ENCODE peak calls at places on chromosomes 13 and 19, in five cellular contexts. E, B, T, A and V are unnamed samples.

GRCh38 chr19:30340724-30341595 is 31.2 kb upstream of the ZNF536 start:
- DNase-seq in E (no peak), A (no peak), T (no peak), B (no peak), V (no peak)

GRCh38 chr13:112926993-112927392 is 42.0 kb upstream of the MCF2L start:
- DNase-seq in B (no peak), A (no peak), E (no peak), T (no peak), V (no peak)

GRCh38 chr19:34482380-34483250 is 1.1 kb downstream of the WTIP start:
- DNase-seq in T (peak; percentile 46), B (no peak), E (no peak), A (no peak), V (peak; percentile 51)

GRCh38 chr19:49809155-49809986 is 3.7 kb downstream of the FUZ start:
- DNase-seq in E (peak; percentile 74), B (peak; percentile 85), A (peak; percentile 70), T (no peak), V (no peak)

GRCh38 chr19:37014456-37014855 is 63.8 kb upstream of the ZNF420 start:
- DNase-seq in E (no peak), T (no peak), B (no peak), A (no peak), V (no peak)

GRCh38 chr13:112905990-112906641 is 62.9 kb upstream of the MCF2L start:
- DNase-seq in A (no peak), E (no peak), B (no peak), T (no peak), V (peak; percentile 67)

GRCh38 chr19:17339088-17339741 is 1.9 kb downstream of the GTPBP3 start:
- DNase-seq in E (peak; percentile 70), A (no peak), T (no peak), B (no peak), V (peak; percentile 25)

GRCh38 chr13:60790620-60791019 is 393.6 kb downstream of the TDRD3 start:
- DNase-seq in E (no peak), A (no peak), B (no peak), T (no peak), V (no peak)

DNA sequence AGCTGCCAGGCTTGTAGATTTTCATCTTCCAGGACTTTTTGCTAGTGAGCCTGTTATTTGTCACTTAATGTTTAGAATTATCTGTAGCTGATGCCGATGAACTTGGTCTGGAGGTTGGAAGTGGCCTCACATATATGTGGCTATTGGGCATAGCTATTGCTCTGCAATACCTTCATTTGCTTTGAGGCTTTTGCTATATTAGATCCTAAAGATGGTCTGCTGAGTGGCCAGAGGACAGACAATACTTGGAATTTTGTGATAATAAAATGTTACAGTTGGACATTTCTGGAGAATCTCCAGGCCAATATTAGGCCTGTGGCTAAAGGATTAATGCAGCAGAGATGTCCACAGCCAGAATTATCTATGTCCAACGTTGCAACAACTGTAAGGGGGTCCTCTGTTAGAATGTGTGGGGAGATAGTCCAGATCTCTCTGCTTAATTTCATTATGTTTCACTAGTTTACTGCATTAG is 222.3 kb downstream of the GPC5 start:
- DNase-seq in A (no peak), B (no peak), T (no peak), E (no peak), V (no peak)
- TF ChIP-seq CTCF in A (no peak), B (no peak), T (no peak), E (no peak), V (no peak)

GRCh38 chr19:12965812-12966135 is 3.6 kb upstream of the DAND5 start:
- DNase-seq in T (no peak), A (no peak), B (no peak), E (no peak), V (no peak)
- H3K4me3 ChIP-seq in T (no peak overlapping the region), A (peak overlapping the region; percentile 69), B (peak overlapping the region; percentile 56), E (no peak overlapping the region), V (no peak overlapping the region)

DNA sequence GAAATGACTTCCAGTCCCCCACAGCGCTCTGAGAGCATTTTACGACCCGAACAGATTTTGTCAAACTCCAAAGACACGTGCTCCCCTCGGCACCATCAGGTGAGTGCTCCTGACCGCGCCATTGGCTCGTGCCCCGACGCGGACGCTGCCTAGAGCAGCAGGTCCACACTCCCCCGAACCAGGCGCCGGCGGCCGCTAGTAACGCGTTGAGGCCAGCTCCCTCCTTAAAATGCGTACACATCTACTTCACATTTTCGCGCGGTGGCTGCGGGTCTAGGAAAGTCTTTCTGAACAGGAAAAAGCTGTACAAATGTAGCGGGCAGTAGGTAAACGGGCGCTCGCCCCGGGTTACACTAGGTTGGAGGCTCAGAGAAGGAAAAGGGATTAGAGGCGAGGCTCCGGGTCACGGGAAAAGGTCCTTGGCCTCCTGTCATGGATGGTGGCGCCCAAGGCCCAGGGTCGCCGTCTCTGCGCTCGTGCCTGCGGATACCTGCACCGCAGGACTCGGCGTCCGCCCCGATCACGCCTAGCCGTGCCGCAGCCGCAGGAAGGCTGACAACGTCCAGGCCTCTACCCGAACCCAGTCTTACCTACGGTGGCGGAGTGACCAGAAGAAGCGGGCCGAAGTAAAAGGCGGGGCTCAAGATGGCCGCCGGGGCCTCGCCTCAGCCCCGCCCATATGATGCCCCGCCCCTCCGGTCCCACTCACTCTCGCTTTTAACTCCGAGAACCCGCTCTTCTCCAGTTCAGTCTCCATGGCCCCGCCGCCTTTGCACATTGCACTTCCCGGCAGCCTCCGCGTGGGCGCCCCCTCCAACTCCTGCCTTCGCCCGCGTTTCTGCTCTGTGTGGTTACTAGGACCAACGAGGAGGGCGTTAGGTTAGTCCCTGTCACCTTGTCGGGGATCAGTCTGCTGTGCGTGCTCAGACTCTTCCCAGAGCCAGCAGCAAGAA is at the start of gene ESD:
- DNase-seq in A (peak; percentile 97), T (peak; percentile 94), E (peak; percentile 96), B (peak; percentile 95), V (peak; percentile 83)
- TF ChIP-seq CTCF in A (no peak), T (no peak), E (no peak), B (no peak), V (no peak)

DNA sequence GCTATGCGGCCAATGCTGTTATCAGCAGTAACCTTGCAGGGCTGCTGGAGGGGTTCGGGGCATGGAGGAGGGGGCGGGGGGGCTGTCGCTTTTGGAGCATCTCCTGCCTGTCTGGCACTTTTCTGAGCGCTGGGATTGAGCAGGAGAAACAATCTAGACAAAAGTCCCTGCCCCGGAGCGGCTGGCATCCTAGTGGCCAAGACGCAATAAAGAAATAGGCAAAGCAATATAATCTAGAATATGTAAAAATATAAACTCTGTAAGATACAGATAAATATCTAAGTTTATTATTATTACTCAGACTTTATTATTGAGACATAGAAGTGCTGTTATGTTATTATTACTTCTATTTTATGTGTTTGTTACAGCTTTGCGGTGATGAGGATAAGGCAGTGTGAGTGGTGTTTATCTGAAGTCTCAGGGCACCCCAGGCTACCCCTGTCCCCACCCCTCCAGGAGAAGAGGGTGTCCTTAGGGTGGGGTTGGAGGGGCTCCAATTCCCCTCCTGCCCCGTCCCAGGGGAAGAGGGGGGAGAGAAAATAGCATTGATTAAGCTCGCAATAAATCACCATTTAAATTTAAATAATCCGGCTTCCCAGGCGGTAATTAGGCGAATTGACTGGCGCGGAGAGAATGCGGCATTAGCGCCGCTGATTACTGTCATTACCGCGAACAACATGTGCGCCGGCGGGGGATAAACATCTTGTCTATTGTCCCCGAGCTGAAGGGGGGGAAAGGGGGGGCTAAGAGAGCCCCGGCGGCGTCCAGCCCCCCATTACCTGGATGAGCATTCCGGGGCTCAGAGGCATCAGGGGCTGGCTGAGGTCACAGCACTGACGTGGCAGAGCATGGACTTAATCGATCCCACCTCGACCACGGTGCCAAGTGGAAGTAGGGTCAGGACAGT is 3.2 kb downstream of the NPAS1 start:
- DNase-seq in B (no peak), E (no peak), A (no peak), T (no peak), V (no peak)
- H3K4me3 ChIP-seq in B (no peak overlapping the region), E (no peak overlapping the region), A (no peak overlapping the region), T (no peak overlapping the region), V (no peak overlapping the region)